ENCODE peak calls at places on chromosome 3, in five cellular contexts. O is stimulated activated CD8-positive, alpha-beta memory T cell treated with anti-CD3 and anti-CD28 coated beads, Interleukin-7, amount 100 ng/mL, for 24 hours; Z is stimulated activated CD4-positive, alpha-beta T cell treated with anti-CD3 and anti-CD28 coated beads, Interleukin-2, amount 100 ng/mL, for 24 hours; G is AG04450; C is small intestine. Y is an unnamed sample.

GRCh38 chr3:149459491-149460057 is 14.9 kb upstream of the TM4SF4 start:
- DNase-seq in O (no peak), Z (no peak), G (no peak), C (peak), Y (no peak)

GRCh38 chr3:144900366-144900765 is 928.7 kb downstream of the DIPK2A start:
- DNase-seq in O (no peak), Z (no peak), G (no peak), C (no peak), Y (no peak)

GRCh38 chr3:121111914-121112612 is 204.1 kb downstream of the STXBP5L start:
- DNase-seq in O (no peak), Z (no peak), G (no peak), C (no peak), Y (no peak)

GRCh38 chr3:82977871-82978270 is 1216.4 kb upstream of the GBE1 start:
- DNase-seq in O (no peak), Z (no peak), G (no peak), C (no peak), Y (no peak)

GRCh38 chr3:13544293-13544831 is 4.6 kb upstream of the FBLN2 start:
- DNase-seq in O (no peak), Z (peak), G (no peak), C (no peak), Y (no peak)

GRCh38 chr3:169813757-169814517 is 1.2 kb upstream of the LRRC34 start:
- DNase-seq in O (peak), Z (peak), G (no peak), C (peak), Y (no peak)

GRCh38 chr3:112829031-112829430 is 17.6 kb downstream of the CD200R1L start:
- DNase-seq in O (no peak), Z (no peak), G (no peak), C (no peak), Y (no peak)

GRCh38 chr3:171284308-171285075 is 175.7 kb downstream of the TNIK start:
- DNase-seq in O (no peak), Z (no peak), G (peak), C (no peak), Y (peak)

Y was measured in omental fat pad.